ENCODE peak calls at places on chromosomes 12 and 14, in nine cellular contexts. C, T, F, N, B, D, S, G and L are unnamed samples.

GRCh38 chr12:47990351-47991105 is 13.7 kb downstream of the COL2A1 start:
- DNase-seq in C (peak; percentile 40), T (no peak), F (no peak), S (no peak), B (no peak), D (no peak), G (no peak), N (peak; percentile 75), L (no peak)

GRCh38 chr12:132490481-132491348 is 764 bp downstream of the FBRSL1 start:
- DNase-seq in G (no peak), C (no peak), D (no peak), B (no peak), T (no peak), F (no peak), S (no peak), N (peak; percentile 71), L (no peak)

GRCh38 chr12:47984331-47984801 is 19.9 kb downstream of the COL2A1 start:
- DNase-seq in B (no peak), G (no peak), C (peak; percentile 58), T (no peak), D (no peak), F (no peak), N (no peak), S (no peak), L (no peak)

GRCh38 chr12:42767326-42767954 is 177.9 kb upstream of the PRICKLE1 start:
- DNase-seq in C (no peak), T (no peak), F (no peak), S (no peak), B (no peak), G (no peak), D (no peak), N (no peak), L (no peak)

GRCh38 chr14:68978550-68978911 is 571 bp downstream of the ACTN1 start:
- DNase-seq in D (peak; percentile 58), C (peak; percentile 88), F (no peak), T (no peak), G (no peak), S (no peak), B (no peak), N (peak; percentile 63), L (no peak)

GRCh38 chr12:44847888-44848770 is 28.0 kb downstream of the NELL2 start:
- DNase-seq in F (no peak), N (peak; percentile 18), G (no peak), C (no peak), T (no peak), S (no peak), B (no peak), D (no peak), L (no peak)

GRCh38 chr12:65739606-65740005 is 84.7 kb upstream of the HMGA2 start:
- DNase-seq in T (no peak), D (no peak), G (no peak), B (no peak), N (no peak), C (no peak), F (no peak), S (no peak), L (no peak)

GRCh38 chr14:100902295-100902694 is 1.2 kb downstream of the RTL1 start:
- DNase-seq in D (no peak), G (no peak), N (no peak), T (no peak), B (no peak), S (no peak), F (no peak), C (peak; percentile 19), L (no peak)

GRCh38 chr14:51448831-51449665 is 202.7 kb upstream of the FRMD6 start:
- DNase-seq in D (no peak), T (no peak), C (no peak), G (peak; percentile 85), S (peak; percentile 89), B (peak; percentile 55), N (no peak), F (no peak), L (no peak)

GRCh38 chr12:50751921-50752721 is 11.8 kb upstream of the ATF1 start:
- DNase-seq in B (no peak), N (peak; percentile 40), F (no peak), D (no peak), G (no peak), S (peak; percentile 77), C (no peak), T (no peak), L (no peak)

GRCh38 chr14:30339311-30339901 is 219.6 kb upstream of the G2E3 start:
- DNase-seq in C (no peak), G (no peak), S (no peak), F (no peak), D (no peak), B (no peak), N (no peak), T (no peak), L (no peak)

GRCh38 chr12:56565510-56566101 is 44.0 kb downstream of the RBMS2 start:
- DNase-seq in F (no peak), D (no peak), C (peak; percentile 94), B (peak; percentile 23), T (no peak), N (peak; percentile 55), S (peak; percentile 29), G (peak; percentile 22), L (peak; percentile 18)

GRCh38 chr14:77406086-77406485 is 17.2 kb downstream of the NOXRED1 start:
- DNase-seq in S (no peak), T (no peak), B (no peak), G (no peak), N (no peak), D (no peak), C (no peak), F (no peak), L (no peak)

GRCh38 chr14:77407158-77407557 is 16.2 kb downstream of the NOXRED1 start:
- DNase-seq in T (no peak), N (no peak), D (no peak), B (peak; percentile 4), F (no peak), G (no peak), S (no peak), C (no peak), L (no peak)

GRCh38 chr14:77403798-77404197 is 19.5 kb downstream of the NOXRED1 start:
- DNase-seq in G (no peak), D (no peak), T (no peak), N (no peak), S (no peak), B (no peak), C (no peak), F (no peak), L (no peak)

GRCh38 chr14:77406718-77407117 is 16.6 kb downstream of the NOXRED1 start:
- DNase-seq in D (no peak), F (no peak), S (no peak), G (no peak), N (no peak), T (no peak), B (no peak), C (no peak), L (no peak)

DNA sequence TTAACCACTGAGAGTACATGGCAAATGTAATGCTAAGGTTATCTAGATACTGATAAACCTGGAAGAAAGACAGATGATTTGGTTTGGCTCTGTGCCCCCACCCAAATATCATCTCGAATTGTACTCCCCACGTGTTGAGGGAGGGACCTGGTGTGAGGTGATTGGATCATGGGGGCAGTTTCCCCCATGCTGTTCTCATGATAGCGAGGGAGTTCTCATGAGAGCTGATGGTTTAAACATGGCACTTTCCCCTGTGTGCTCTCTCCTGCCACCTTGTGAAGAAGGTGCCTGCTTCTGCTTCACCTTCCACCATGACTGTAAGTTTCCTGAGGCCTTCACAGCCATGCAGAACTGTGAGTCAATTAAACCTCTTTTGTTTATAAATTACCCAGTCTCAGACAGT is 14.2 kb downstream of the NOXRED1 start:
- DNase-seq in G (no peak), S (peak; percentile 35), T (no peak), N (no peak), B (no peak), C (no peak), D (no peak), F (no peak), L (no peak)
- TF ChIP-seq CTCF in G (peak; percentile 1), S (peak; percentile 44), T (no peak), N (no peak), B (peak; percentile 33), C (no peak), D (peak; percentile 45), F (no peak), L (no peak)

GRCh38 chr12:4269279-4269991 is 4.1 kb upstream of the CCND2 start:
- DNase-seq in T (no peak), D (peak; percentile 78), G (no peak), F (peak; percentile 79), B (no peak), S (peak; percentile 32), C (peak; percentile 95), N (peak; percentile 89), L (no peak)
- TF ChIP-seq CTCF in T (no peak), D (peak; percentile 48), G (no peak), F (no peak), B (no peak), S (no peak), C (peak; percentile 29), N (peak; percentile 20), L (no peak)

DNA sequence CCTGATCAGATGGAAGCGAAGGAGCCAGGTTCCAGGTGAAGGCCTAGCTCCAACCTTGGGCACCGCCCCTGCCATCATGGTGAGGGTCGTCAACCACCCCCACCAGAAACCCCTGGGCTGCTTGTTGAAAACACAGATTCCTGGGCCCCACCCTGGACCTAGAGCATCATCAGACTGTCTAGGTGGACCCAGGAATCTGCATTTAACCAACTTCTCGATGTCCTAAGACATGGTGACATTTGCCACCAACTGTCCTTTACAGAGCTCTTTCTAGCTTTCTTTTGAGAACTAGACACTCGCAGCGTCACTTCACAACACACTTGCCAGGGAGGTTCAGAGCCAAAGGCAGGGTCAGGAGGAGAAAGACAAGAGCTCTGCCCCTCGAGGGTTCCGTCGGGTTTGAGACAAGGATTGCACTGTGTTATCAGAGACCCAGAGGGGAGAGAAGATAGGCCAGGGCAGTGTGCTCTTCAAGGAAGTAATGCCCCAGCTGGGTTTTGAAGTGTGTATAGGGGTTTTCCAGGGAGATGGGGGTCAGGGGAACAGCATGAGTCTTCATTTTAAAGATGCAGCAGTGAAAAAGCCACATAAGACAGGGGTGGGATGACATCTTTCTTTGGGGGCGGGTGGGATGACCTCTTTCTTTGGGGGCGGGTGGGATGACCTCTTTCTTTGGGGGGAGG is 24.6 kb downstream of the RFLNA start:
- DNase-seq in S (no peak), B (no peak), N (no peak), C (no peak), F (no peak), T (no peak), G (no peak), D (no peak), L (no peak)
- TF ChIP-seq CTCF in S (no peak), B (no peak), N (no peak), C (no peak), F (no peak), T (no peak), G (no peak), D (no peak), L (no peak)

GRCh38 chr12:128823916-128824839 is at the start of gene SLC15A4:
- DNase-seq in G (peak; percentile 63), B (peak; percentile 55), S (peak; percentile 73), F (peak; percentile 96), C (peak; percentile 98), T (peak; percentile 93), N (peak; percentile 97), D (peak; percentile 90), L (peak; percentile 74)
- TF ChIP-seq CTCF in G (no peak), B (peak; percentile 30), S (peak; percentile 39), F (no peak), C (no peak), T (no peak), N (no peak), D (peak; percentile 32), L (peak; percentile 27)

GRCh38 chr12:53870122-53870521 is 68.5 kb upstream of the HOXC13 start:
- DNase-seq in D (no peak), C (no peak), N (no peak), B (no peak), G (no peak), T (no peak), F (no peak), S (no peak), L (no peak)
- TF ChIP-seq CTCF in D (no peak), C (no peak), N (no peak), B (no peak), G (no peak), T (no peak), F (no peak), S (no peak), L (no peak)